ENCODE peak calls at places on chromosomes 13 and 19, in eight cellular contexts. G, J, R, N, O, M, X and W are unnamed samples.

GRCh38 chr13:33761744-33762143 is 56.2 kb upstream of the RFC3 start:
- DNase-seq in G (no peak), J (no peak), R (no peak), N (peak; percentile 26), O (peak; percentile 11), M (no peak), X (peak; percentile 35), W (peak; percentile 52)

GRCh38 chr19:28710278-28710677 is 502.7 kb downstream of the UQCRFS1 start:
- DNase-seq in G (no peak), J (no peak), R (no peak), N (peak; percentile 79), O (no peak), M (no peak), X (no peak), W (peak; percentile 65)

GRCh38 chr13:38213307-38213706 is 136.3 kb upstream of the UFM1 start:
- DNase-seq in G (no peak), J (no peak), R (no peak), N (no peak), O (peak; percentile 47), M (no peak), X (no peak), W (peak; percentile 37)

GRCh38 chr19:1384478-1385110 is 887 bp downstream of the NDUFS7 start:
- DNase-seq in G (no peak), J (no peak), R (no peak), N (no peak), O (no peak), M (no peak), X (no peak), W (no peak)

GRCh38 chr19:49855676-49856573 is 5.0 kb downstream of the PTOV1 start:
- DNase-seq in G (peak; percentile 47), J (no peak), R (no peak), N (no peak), O (no peak), M (no peak), X (no peak), W (no peak)

GRCh38 chr13:57588639-57589038 is 42.9 kb upstream of the PCDH17 start:
- DNase-seq in G (no peak), J (no peak), R (no peak), N (no peak), O (no peak), M (no peak), X (no peak), W (no peak)

GRCh38 chr13:63636231-63636993 is 2220.8 kb upstream of the PCDH20 start:
- DNase-seq in G (no peak), J (no peak), R (no peak), N (peak; percentile 14), O (no peak), M (no peak), X (peak; percentile 3), W (peak; percentile 23)

GRCh38 chr19:13334801-13335481 is 171.3 kb downstream of the CACNA1A start:
- DNase-seq in G (no peak), J (no peak), R (no peak), N (peak; percentile 32), O (no peak), M (no peak), X (no peak), W (no peak)

GRCh38 chr13:112968380-112968909 is 569 bp upstream of the MCF2L start:
- DNase-seq in G (peak; percentile 81), J (peak; percentile 54), R (peak; percentile 76), N (no peak), O (no peak), M (peak; percentile 64), X (peak; percentile 81), W (no peak)

GRCh38 chr13:109783447-109783814 is 3.0 kb downstream of the IRS2 start:
- DNase-seq in G (no peak), J (no peak), R (no peak), N (no peak), O (no peak), M (no peak), X (no peak), W (no peak)

GRCh38 chr13:40786568-40786996 is 2.8 kb upstream of the SLC25A15 start:
- DNase-seq in G (no peak), J (no peak), R (no peak), N (no peak), O (peak; percentile 28), M (no peak), X (no peak), W (peak; percentile 27)

GRCh38 chr13:41973247-41973741 is 12.4 kb upstream of the VWA8 start:
- DNase-seq in G (no peak), J (no peak), R (no peak), N (no peak), O (no peak), M (no peak), X (no peak), W (no peak)

GRCh38 chr19:4568884-4569283 is 9.4 kb upstream of the SEMA6B start:
- DNase-seq in G (no peak), J (no peak), R (no peak), N (no peak), O (no peak), M (no peak), X (no peak), W (no peak)

GRCh38 chr13:112248909-112249592 is 127.1 kb upstream of the SPACA7 start:
- DNase-seq in G (no peak), J (no peak), R (no peak), N (no peak), O (no peak), M (no peak), X (no peak), W (no peak)

GRCh38 chr19:1932395-1932794 is 8.6 kb upstream of the CSNK1G2 start:
- DNase-seq in G (no peak), J (no peak), R (no peak), N (no peak), O (no peak), M (no peak), X (no peak), W (no peak)

GRCh38 chr13:112857914-112858490 is 111.0 kb upstream of the MCF2L start:
- DNase-seq in G (peak; percentile 34), J (peak; percentile 20), R (no peak), N (no peak), O (no peak), M (no peak), X (no peak), W (no peak)

GRCh38 chr19:40283414-40284250 is 1.5 kb downstream of the AKT2 start:
- DNase-seq in G (no peak), J (no peak), R (peak; percentile 41), N (no peak), O (no peak), M (peak; percentile 58), X (peak; percentile 80), W (peak; percentile 9)

GRCh38 chr13:66689628-66690027 is 540.5 kb downstream of the PCDH9 start:
- DNase-seq in G (no peak), J (no peak), R (no peak), N (peak; percentile 50), O (peak; percentile 36), M (no peak), X (no peak), W (peak; percentile 54)
- TF ChIP-seq CTCF in G (no peak), J (no peak), R (no peak), N (peak; percentile 33), O (peak; percentile 65), M (no peak), X (no peak), W (peak; percentile 54)

DNA sequence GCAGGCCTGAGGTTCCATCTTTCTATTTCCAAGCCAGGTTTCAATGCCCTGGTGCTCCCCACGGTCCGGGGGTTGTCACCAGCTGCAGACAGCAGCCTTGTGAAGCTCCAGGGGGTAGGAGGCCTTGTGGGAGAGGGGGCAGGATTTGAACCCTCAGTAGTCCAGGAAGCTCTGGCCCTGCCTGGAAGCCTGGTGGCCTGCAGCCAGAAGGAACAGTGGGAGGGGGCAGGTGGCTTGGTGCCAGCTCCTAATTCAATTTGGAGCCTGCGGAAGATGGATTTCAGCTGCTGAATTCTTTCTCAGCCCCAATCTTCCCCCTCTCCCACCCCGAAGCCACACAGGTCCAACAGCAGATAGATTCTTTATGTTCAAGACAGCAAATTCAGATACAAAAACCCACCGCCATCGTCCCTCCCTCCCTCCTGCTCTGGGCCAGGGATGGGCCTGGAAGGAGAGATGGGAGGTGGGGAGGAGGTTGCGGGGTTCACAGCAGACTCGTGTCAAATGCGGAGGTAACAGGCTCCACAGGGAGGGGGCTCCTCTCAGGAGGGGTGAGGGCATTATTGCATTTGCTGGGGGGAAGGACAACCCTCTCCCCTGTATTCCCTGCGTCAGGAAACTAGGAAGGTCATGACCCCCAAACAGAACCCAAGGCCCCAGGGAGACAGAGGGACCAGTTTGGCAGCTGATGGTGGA is 2.4 kb upstream of the PTGER1 start:
- DNase-seq in G (no peak), J (no peak), R (no peak), N (no peak), O (no peak), M (no peak), X (no peak), W (no peak)
- H3K4me3 ChIP-seq in G (no peak overlapping the region), J (no peak overlapping the region), R (no peak overlapping the region), N (no peak overlapping the region), O (no peak overlapping the region), M (no peak overlapping the region), X (no peak overlapping the region), W (no peak overlapping the region)

GRCh38 chr19:57583521-57584416 is at the start of gene ZIK1:
- DNase-seq in G (peak; percentile 91), J (no peak), R (peak; percentile 88), N (no peak), O (peak; percentile 91), M (peak; percentile 95), X (peak; percentile 88), W (peak; percentile 95)
- TF ChIP-seq CTCF in G (no peak), J (no peak), R (peak; percentile 14), N (no peak), O (peak; percentile 16), M (no peak), X (no peak), W (no peak)

DNA sequence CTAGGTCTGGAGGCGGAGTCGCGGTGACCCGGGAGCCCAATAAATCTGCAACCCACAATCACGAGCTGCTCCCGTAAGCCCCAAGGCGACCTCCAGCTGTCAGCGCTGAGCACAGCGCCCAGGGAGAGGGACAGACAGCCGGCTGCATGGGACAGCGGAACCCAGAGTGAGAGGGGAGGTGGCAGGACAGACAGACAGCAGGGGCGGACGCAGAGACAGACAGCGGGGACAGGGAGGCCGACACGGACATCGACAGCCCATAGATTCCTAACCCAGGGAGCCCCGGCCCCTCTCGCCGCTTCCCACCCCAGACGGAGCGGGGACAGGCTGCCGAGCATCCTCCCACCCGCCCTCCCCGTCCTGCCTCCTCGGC is at the start of gene SLC5A5:
- DNase-seq in G (no peak), J (no peak), R (no peak), N (no peak), O (no peak), M (no peak), X (no peak), W (no peak)
- H3K4me3 ChIP-seq in G (no peak within 1 kb of the TSS), J (no peak within 1 kb of the TSS), R (peak within 1 kb of the TSS; percentile 32), N (no peak within 1 kb of the TSS), O (no peak within 1 kb of the TSS), M (peak within 1 kb of the TSS; percentile 3), X (no peak within 1 kb of the TSS), W (no peak within 1 kb of the TSS)